ENCODE peak calls at places on chromosome 12, in nine cellular contexts. One of them, this sample, is unnamed.

GRCh38 chr12:43776498-43776897 is 17.7 kb downstream of the IRAK4 start:
- DNase-seq in tibial artery: no peak
- DNase-seq in stimulated activated CD4-positive, alpha-beta T cell treated with anti-CD3 and anti-CD28 coated beads, Interleukin-15, amount 100 ng/mL, for 1 hour: no peak
- DNase-seq in non-pigmented ciliary epithelial cell: no peak
- DNase-seq in HEK293T: peak
- DNase-seq in right atrium auricular region: no peak
- DNase-seq in anterior cingulate cortex: no peak
- DNase-seq in CMK: no peak
- DNase-seq in AG08395: peak
- DNase-seq in this sample: no peak

GRCh38 chr12:67991158-67991557 is 1.9 kb downstream of the IFNG-AS1 start:
- DNase-seq in tibial artery: no peak
- DNase-seq in stimulated activated CD4-positive, alpha-beta T cell treated with anti-CD3 and anti-CD28 coated beads, Interleukin-15, amount 100 ng/mL, for 1 hour: peak
- DNase-seq in non-pigmented ciliary epithelial cell: no peak
- DNase-seq in HEK293T: no peak
- DNase-seq in right atrium auricular region: no peak
- DNase-seq in anterior cingulate cortex: no peak
- DNase-seq in CMK: no peak
- DNase-seq in AG08395: no peak
- DNase-seq in this sample: no peak

GRCh38 chr12:9943244-9943643 is 11.1 kb upstream of the CLEC2A start:
- DNase-seq in tibial artery: no peak
- DNase-seq in stimulated activated CD4-positive, alpha-beta T cell treated with anti-CD3 and anti-CD28 coated beads, Interleukin-15, amount 100 ng/mL, for 1 hour: no peak
- DNase-seq in non-pigmented ciliary epithelial cell: no peak
- DNase-seq in HEK293T: no peak
- DNase-seq in right atrium auricular region: no peak
- DNase-seq in anterior cingulate cortex: no peak
- DNase-seq in CMK: no peak
- DNase-seq in AG08395: no peak
- DNase-seq in this sample: no peak

GRCh38 chr12:118328486-118329340 is 44.0 kb downstream of the TAOK3 start:
- DNase-seq in tibial artery: no peak
- DNase-seq in stimulated activated CD4-positive, alpha-beta T cell treated with anti-CD3 and anti-CD28 coated beads, Interleukin-15, amount 100 ng/mL, for 1 hour: no peak
- DNase-seq in non-pigmented ciliary epithelial cell: no peak
- DNase-seq in HEK293T: no peak
- DNase-seq in right atrium auricular region: no peak
- DNase-seq in anterior cingulate cortex: no peak
- DNase-seq in CMK: no peak
- DNase-seq in AG08395: no peak
- DNase-seq in this sample: no peak

GRCh38 chr12:70962226-70962794 is 41.8 kb upstream of the PTPRR start:
- DNase-seq in tibial artery: no peak
- DNase-seq in stimulated activated CD4-positive, alpha-beta T cell treated with anti-CD3 and anti-CD28 coated beads, Interleukin-15, amount 100 ng/mL, for 1 hour: no peak
- DNase-seq in non-pigmented ciliary epithelial cell: no peak
- DNase-seq in HEK293T: no peak
- DNase-seq in right atrium auricular region: no peak
- DNase-seq in anterior cingulate cortex: no peak
- DNase-seq in CMK: no peak
- DNase-seq in AG08395: no peak
- DNase-seq in this sample: no peak

GRCh38 chr12:17759982-17760381 is 330.0 kb downstream of the RERGL start:
- DNase-seq in tibial artery: no peak
- DNase-seq in stimulated activated CD4-positive, alpha-beta T cell treated with anti-CD3 and anti-CD28 coated beads, Interleukin-15, amount 100 ng/mL, for 1 hour: no peak
- DNase-seq in non-pigmented ciliary epithelial cell: no peak
- DNase-seq in HEK293T: no peak
- DNase-seq in right atrium auricular region: no peak
- DNase-seq in anterior cingulate cortex: no peak
- DNase-seq in CMK: no peak
- DNase-seq in AG08395: no peak
- DNase-seq in this sample: no peak

GRCh38 chr12:92553389-92553788 is 149.4 kb upstream of the PLEKHG7 start:
- DNase-seq in tibial artery: peak
- DNase-seq in stimulated activated CD4-positive, alpha-beta T cell treated with anti-CD3 and anti-CD28 coated beads, Interleukin-15, amount 100 ng/mL, for 1 hour: no peak
- DNase-seq in non-pigmented ciliary epithelial cell: no peak
- DNase-seq in HEK293T: no peak
- DNase-seq in right atrium auricular region: peak
- DNase-seq in anterior cingulate cortex: no peak
- DNase-seq in CMK: no peak
- DNase-seq in AG08395: no peak
- DNase-seq in this sample: no peak

GRCh38 chr12:6620137-6620884 is 13.1 kb upstream of the CHD4 start:
- DNase-seq in tibial artery: no peak
- DNase-seq in stimulated activated CD4-positive, alpha-beta T cell treated with anti-CD3 and anti-CD28 coated beads, Interleukin-15, amount 100 ng/mL, for 1 hour: peak
- DNase-seq in non-pigmented ciliary epithelial cell: no peak
- DNase-seq in HEK293T: no peak
- DNase-seq in right atrium auricular region: no peak
- DNase-seq in anterior cingulate cortex: no peak
- DNase-seq in CMK: no peak
- DNase-seq in AG08395: peak
- DNase-seq in this sample: no peak

GRCh38 chr12:77601069-77601468 is 229.6 kb upstream of the NAV3 start:
- DNase-seq in tibial artery: no peak
- DNase-seq in stimulated activated CD4-positive, alpha-beta T cell treated with anti-CD3 and anti-CD28 coated beads, Interleukin-15, amount 100 ng/mL, for 1 hour: no peak
- DNase-seq in non-pigmented ciliary epithelial cell: no peak
- DNase-seq in HEK293T: no peak
- DNase-seq in right atrium auricular region: no peak
- DNase-seq in anterior cingulate cortex: no peak
- DNase-seq in CMK: no peak
- DNase-seq in AG08395: no peak
- DNase-seq in this sample: no peak

GRCh38 chr12:131102991-131103609 is 149.4 kb downstream of the ADGRD1 start:
- DNase-seq in tibial artery: peak
- DNase-seq in stimulated activated CD4-positive, alpha-beta T cell treated with anti-CD3 and anti-CD28 coated beads, Interleukin-15, amount 100 ng/mL, for 1 hour: no peak
- DNase-seq in non-pigmented ciliary epithelial cell: no peak
- DNase-seq in HEK293T: no peak
- DNase-seq in right atrium auricular region: no peak
- DNase-seq in anterior cingulate cortex: no peak
- DNase-seq in CMK: no peak
- DNase-seq in AG08395: no peak
- DNase-seq in this sample: no peak

GRCh38 chr12:90836689-90837088 is 118.3 kb downstream of the CCER1 start:
- DNase-seq in tibial artery: no peak
- DNase-seq in stimulated activated CD4-positive, alpha-beta T cell treated with anti-CD3 and anti-CD28 coated beads, Interleukin-15, amount 100 ng/mL, for 1 hour: no peak
- DNase-seq in non-pigmented ciliary epithelial cell: no peak
- DNase-seq in HEK293T: no peak
- DNase-seq in right atrium auricular region: no peak
- DNase-seq in anterior cingulate cortex: no peak
- DNase-seq in CMK: no peak
- DNase-seq in AG08395: no peak
- DNase-seq in this sample: no peak

GRCh38 chr12:107992870-107993451 is 136.1 kb upstream of the WSCD2 start:
- DNase-seq in tibial artery: no peak
- DNase-seq in stimulated activated CD4-positive, alpha-beta T cell treated with anti-CD3 and anti-CD28 coated beads, Interleukin-15, amount 100 ng/mL, for 1 hour: no peak
- DNase-seq in non-pigmented ciliary epithelial cell: no peak
- DNase-seq in HEK293T: peak
- DNase-seq in right atrium auricular region: no peak
- DNase-seq in anterior cingulate cortex: no peak
- DNase-seq in CMK: peak
- DNase-seq in AG08395: peak
- DNase-seq in this sample: no peak

GRCh38 chr12:47190271-47190750 is 110.6 kb upstream of the AMIGO2 start:
- DNase-seq in tibial artery: no peak
- DNase-seq in stimulated activated CD4-positive, alpha-beta T cell treated with anti-CD3 and anti-CD28 coated beads, Interleukin-15, amount 100 ng/mL, for 1 hour: no peak
- DNase-seq in non-pigmented ciliary epithelial cell: peak
- DNase-seq in HEK293T: no peak
- DNase-seq in right atrium auricular region: no peak
- DNase-seq in anterior cingulate cortex: no peak
- DNase-seq in CMK: no peak
- DNase-seq in AG08395: no peak
- DNase-seq in this sample: no peak

GRCh38 chr12:8722286-8722685 is 24.5 kb downstream of the RIMKLB start:
- DNase-seq in tibial artery: no peak
- DNase-seq in stimulated activated CD4-positive, alpha-beta T cell treated with anti-CD3 and anti-CD28 coated beads, Interleukin-15, amount 100 ng/mL, for 1 hour: no peak
- DNase-seq in non-pigmented ciliary epithelial cell: no peak
- DNase-seq in HEK293T: no peak
- DNase-seq in right atrium auricular region: no peak
- DNase-seq in anterior cingulate cortex: no peak
- DNase-seq in CMK: no peak
- DNase-seq in AG08395: no peak
- DNase-seq in this sample: no peak

GRCh38 chr12:94534761-94535613 is 75.3 kb upstream of the CEP83 start:
- DNase-seq in tibial artery: no peak
- DNase-seq in stimulated activated CD4-positive, alpha-beta T cell treated with anti-CD3 and anti-CD28 coated beads, Interleukin-15, amount 100 ng/mL, for 1 hour: no peak
- DNase-seq in non-pigmented ciliary epithelial cell: no peak
- DNase-seq in HEK293T: no peak
- DNase-seq in right atrium auricular region: no peak
- DNase-seq in anterior cingulate cortex: no peak
- DNase-seq in CMK: no peak
- DNase-seq in AG08395: no peak
- DNase-seq in this sample: no peak

GRCh38 chr12:108103517-108103916 is 25.6 kb upstream of the WSCD2 start:
- DNase-seq in tibial artery: no peak
- DNase-seq in stimulated activated CD4-positive, alpha-beta T cell treated with anti-CD3 and anti-CD28 coated beads, Interleukin-15, amount 100 ng/mL, for 1 hour: no peak
- DNase-seq in non-pigmented ciliary epithelial cell: no peak
- DNase-seq in HEK293T: no peak
- DNase-seq in right atrium auricular region: no peak
- DNase-seq in anterior cingulate cortex: no peak
- DNase-seq in CMK: no peak
- DNase-seq in AG08395: no peak
- DNase-seq in this sample: no peak

GRCh38 chr12:99984271-99985128 is at the start of gene ANKS1B:
- DNase-seq in tibial artery: peak
- DNase-seq in stimulated activated CD4-positive, alpha-beta T cell treated with anti-CD3 and anti-CD28 coated beads, Interleukin-15, amount 100 ng/mL, for 1 hour: no peak
- DNase-seq in non-pigmented ciliary epithelial cell: no peak
- DNase-seq in HEK293T: peak
- DNase-seq in right atrium auricular region: no peak
- DNase-seq in anterior cingulate cortex: peak
- DNase-seq in CMK: no peak
- DNase-seq in AG08395: peak
- DNase-seq in this sample: peak

GRCh38 chr12:24111101-24111500 is 161.6 kb upstream of the SOX5 start:
- DNase-seq in tibial artery: no peak
- DNase-seq in stimulated activated CD4-positive, alpha-beta T cell treated with anti-CD3 and anti-CD28 coated beads, Interleukin-15, amount 100 ng/mL, for 1 hour: no peak
- DNase-seq in non-pigmented ciliary epithelial cell: no peak
- DNase-seq in HEK293T: no peak
- DNase-seq in right atrium auricular region: no peak
- DNase-seq in anterior cingulate cortex: no peak
- DNase-seq in CMK: no peak
- DNase-seq in AG08395: no peak
- DNase-seq in this sample: no peak

GRCh38 chr12:4862809-4863208 is 46.9 kb upstream of the KCNA1 start:
- DNase-seq in tibial artery: no peak
- DNase-seq in stimulated activated CD4-positive, alpha-beta T cell treated with anti-CD3 and anti-CD28 coated beads, Interleukin-15, amount 100 ng/mL, for 1 hour: no peak
- DNase-seq in non-pigmented ciliary epithelial cell: no peak
- DNase-seq in HEK293T: no peak
- DNase-seq in right atrium auricular region: no peak
- DNase-seq in anterior cingulate cortex: no peak
- DNase-seq in CMK: no peak
- DNase-seq in AG08395: no peak
- DNase-seq in this sample: no peak

GRCh38 chr12:104219908-104220404 is 4.4 kb downstream of the TXNRD1 start:
- DNase-seq in tibial artery: peak
- DNase-seq in stimulated activated CD4-positive, alpha-beta T cell treated with anti-CD3 and anti-CD28 coated beads, Interleukin-15, amount 100 ng/mL, for 1 hour: peak
- DNase-seq in non-pigmented ciliary epithelial cell: peak
- DNase-seq in HEK293T: peak
- DNase-seq in right atrium auricular region: no peak
- DNase-seq in anterior cingulate cortex: no peak
- DNase-seq in CMK: no peak
- DNase-seq in AG08395: peak
- DNase-seq in this sample: no peak

GRCh38 chr12:47067778-47068431 is 11.5 kb upstream of the PCED1B start:
- DNase-seq in tibial artery: no peak
- DNase-seq in stimulated activated CD4-positive, alpha-beta T cell treated with anti-CD3 and anti-CD28 coated beads, Interleukin-15, amount 100 ng/mL, for 1 hour: no peak
- DNase-seq in non-pigmented ciliary epithelial cell: no peak
- DNase-seq in HEK293T: no peak
- DNase-seq in right atrium auricular region: no peak
- DNase-seq in anterior cingulate cortex: no peak
- DNase-seq in CMK: no peak
- DNase-seq in AG08395: no peak
- DNase-seq in this sample: no peak

GRCh38 chr12:50647479-50647878 is 116.4 kb upstream of the ATF1 start:
- DNase-seq in tibial artery: no peak
- DNase-seq in stimulated activated CD4-positive, alpha-beta T cell treated with anti-CD3 and anti-CD28 coated beads, Interleukin-15, amount 100 ng/mL, for 1 hour: no peak
- DNase-seq in non-pigmented ciliary epithelial cell: peak
- DNase-seq in HEK293T: no peak
- DNase-seq in right atrium auricular region: no peak
- DNase-seq in anterior cingulate cortex: no peak
- DNase-seq in CMK: no peak
- DNase-seq in AG08395: no peak
- DNase-seq in this sample: no peak

GRCh38 chr12:128820723-128821432 is 2.9 kb downstream of the SLC15A4 start:
- DNase-seq in tibial artery: peak
- DNase-seq in stimulated activated CD4-positive, alpha-beta T cell treated with anti-CD3 and anti-CD28 coated beads, Interleukin-15, amount 100 ng/mL, for 1 hour: no peak
- DNase-seq in non-pigmented ciliary epithelial cell: no peak
- DNase-seq in HEK293T: no peak
- DNase-seq in right atrium auricular region: no peak
- DNase-seq in anterior cingulate cortex: peak
- DNase-seq in CMK: no peak
- DNase-seq in AG08395: no peak
- DNase-seq in this sample: no peak

GRCh38 chr12:99053599-99054362 is 408.7 kb downstream of the APAF1 start:
- DNase-seq in tibial artery: no peak
- DNase-seq in stimulated activated CD4-positive, alpha-beta T cell treated with anti-CD3 and anti-CD28 coated beads, Interleukin-15, amount 100 ng/mL, for 1 hour: no peak
- DNase-seq in non-pigmented ciliary epithelial cell: no peak
- DNase-seq in HEK293T: no peak
- DNase-seq in right atrium auricular region: no peak
- DNase-seq in anterior cingulate cortex: no peak
- DNase-seq in CMK: no peak
- DNase-seq in AG08395: no peak
- DNase-seq in this sample: no peak

GRCh38 chr12:49763006-49763591 is 21.7 kb downstream of the TMBIM6 start:
- DNase-seq in tibial artery: peak
- DNase-seq in stimulated activated CD4-positive, alpha-beta T cell treated with anti-CD3 and anti-CD28 coated beads, Interleukin-15, amount 100 ng/mL, for 1 hour: peak
- DNase-seq in non-pigmented ciliary epithelial cell: no peak
- DNase-seq in HEK293T: peak
- DNase-seq in right atrium auricular region: peak
- DNase-seq in anterior cingulate cortex: peak
- DNase-seq in CMK: peak
- DNase-seq in AG08395: peak
- DNase-seq in this sample: peak

GRCh38 chr12:52210186-52210924 is 18.5 kb upstream of the KRT80 start:
- DNase-seq in tibial artery: peak
- DNase-seq in stimulated activated CD4-positive, alpha-beta T cell treated with anti-CD3 and anti-CD28 coated beads, Interleukin-15, amount 100 ng/mL, for 1 hour: no peak
- DNase-seq in non-pigmented ciliary epithelial cell: no peak
- DNase-seq in HEK293T: no peak
- DNase-seq in right atrium auricular region: peak
- DNase-seq in anterior cingulate cortex: no peak
- DNase-seq in CMK: no peak
- DNase-seq in AG08395: no peak
- DNase-seq in this sample: peak

GRCh38 chr12:62915130-62915529 is 19.8 kb downstream of the PPM1H start:
- DNase-seq in tibial artery: no peak
- DNase-seq in stimulated activated CD4-positive, alpha-beta T cell treated with anti-CD3 and anti-CD28 coated beads, Interleukin-15, amount 100 ng/mL, for 1 hour: no peak
- DNase-seq in non-pigmented ciliary epithelial cell: no peak
- DNase-seq in HEK293T: no peak
- DNase-seq in right atrium auricular region: no peak
- DNase-seq in anterior cingulate cortex: no peak
- DNase-seq in CMK: no peak
- DNase-seq in AG08395: no peak
- DNase-seq in this sample: no peak

GRCh38 chr12:122946690-122947271 is 19.5 kb downstream of the ABCB9 start:
- DNase-seq in tibial artery: peak
- DNase-seq in stimulated activated CD4-positive, alpha-beta T cell treated with anti-CD3 and anti-CD28 coated beads, Interleukin-15, amount 100 ng/mL, for 1 hour: peak
- DNase-seq in non-pigmented ciliary epithelial cell: peak
- DNase-seq in HEK293T: peak
- DNase-seq in right atrium auricular region: peak
- DNase-seq in anterior cingulate cortex: peak
- DNase-seq in CMK: no peak
- DNase-seq in AG08395: peak
- DNase-seq in this sample: no peak

GRCh38 chr12:66393890-66394289 is 91.6 kb downstream of the HELB start:
- DNase-seq in tibial artery: no peak
- DNase-seq in stimulated activated CD4-positive, alpha-beta T cell treated with anti-CD3 and anti-CD28 coated beads, Interleukin-15, amount 100 ng/mL, for 1 hour: no peak
- DNase-seq in non-pigmented ciliary epithelial cell: no peak
- DNase-seq in HEK293T: no peak
- DNase-seq in right atrium auricular region: no peak
- DNase-seq in anterior cingulate cortex: no peak
- DNase-seq in CMK: no peak
- DNase-seq in AG08395: no peak
- DNase-seq in this sample: no peak

GRCh38 chr12:51334774-51335173 is 10.8 kb upstream of the BIN2 start:
- DNase-seq in tibial artery: no peak
- DNase-seq in stimulated activated CD4-positive, alpha-beta T cell treated with anti-CD3 and anti-CD28 coated beads, Interleukin-15, amount 100 ng/mL, for 1 hour: no peak
- DNase-seq in non-pigmented ciliary epithelial cell: no peak
- DNase-seq in HEK293T: no peak
- DNase-seq in right atrium auricular region: no peak
- DNase-seq in anterior cingulate cortex: no peak
- DNase-seq in CMK: no peak
- DNase-seq in AG08395: peak
- DNase-seq in this sample: no peak

GRCh38 chr12:111454311-111454710 is 48.6 kb downstream of the SH2B3 start:
- DNase-seq in tibial artery: no peak
- DNase-seq in stimulated activated CD4-positive, alpha-beta T cell treated with anti-CD3 and anti-CD28 coated beads, Interleukin-15, amount 100 ng/mL, for 1 hour: no peak
- DNase-seq in non-pigmented ciliary epithelial cell: no peak
- DNase-seq in HEK293T: no peak
- DNase-seq in right atrium auricular region: peak
- DNase-seq in anterior cingulate cortex: no peak
- DNase-seq in CMK: no peak
- DNase-seq in AG08395: no peak
- DNase-seq in this sample: no peak

This sample was measured in D721Med.